ENCODE peak calls at places on chromosomes 13 and 19, in eight cellular contexts. Y is stimulated activated naive B cell treated with anti-CD40 and anti-IgM and Interleukin-4, amounts not matched to agents 10 μg/mL and 1 μg/mL and 100 μg/mL, for 72 hours; O is left lobe of liver; G is foreskin keratinocyte; L is mucosa of gallbladder; J is cardiac fibroblast; S is stimulated activated CD8-positive, alpha-beta memory T cell treated with anti-CD3 and anti-CD28 coated beads, Interleukin-2, amount 100 ng/mL, for 1 hour; T is tibial nerve. F is an unnamed sample.

GRCh38 chr13:28181413-28181812 is 43.1 kb downstream of the PAN3 start:
- DNase-seq in Y (no peak), O (no peak), G (peak), L (no peak), J (peak), S (no peak), T (no peak), F (no peak)

GRCh38 chr13:25141042-25141441 is 31.0 kb downstream of the AMER2 start:
- DNase-seq in Y (no peak), O (no peak), G (no peak), L (no peak), J (no peak), S (no peak), T (no peak), F (no peak)

GRCh38 chr19:1528596-1529429 is 4.9 kb downstream of the PLK5 start:
- DNase-seq in Y (no peak), O (no peak), G (no peak), L (no peak), J (no peak), S (no peak), T (no peak), F (no peak)

GRCh38 chr13:110067355-110068175 is 239.4 kb downstream of the COL4A1 start:
- DNase-seq in Y (no peak), O (no peak), G (no peak), L (no peak), J (no peak), S (no peak), T (no peak), F (no peak)

GRCh38 chr13:106589716-106590115 is 21.8 kb upstream of the ARGLU1 start:
- DNase-seq in Y (no peak), O (no peak), G (no peak), L (no peak), J (peak), S (no peak), T (no peak), F (no peak)

GRCh38 chr13:75226092-75226491 is 255.9 kb downstream of the TBC1D4 start:
- DNase-seq in Y (no peak), O (no peak), G (no peak), L (no peak), J (no peak), S (no peak), T (no peak), F (no peak)

GRCh38 chr19:38224014-38224862 is at the start of gene DPF1:
- DNase-seq in Y (peak), O (no peak), G (peak), L (no peak), J (peak), S (no peak), T (no peak), F (peak)

GRCh38 chr19:14146789-14147216 is 10.4 kb upstream of the ASF1B start:
- DNase-seq in Y (no peak), O (no peak), G (no peak), L (no peak), J (peak), S (no peak), T (no peak), F (peak)

GRCh38 chr19:17942582-17943283 is 9.9 kb downstream of the CCDC124 start:
- DNase-seq in Y (no peak), O (no peak), G (no peak), L (no peak), J (no peak), S (no peak), T (no peak), F (no peak)

GRCh38 chr13:104571161-104571889 is 1505.1 kb upstream of the SLC10A2 start:
- DNase-seq in Y (no peak), O (no peak), G (peak), L (peak), J (peak), S (no peak), T (peak), F (peak)

GRCh38 chr19:36236304-36236945 is 21.5 kb downstream of the ZNF146 start:
- DNase-seq in Y (no peak), O (no peak), G (no peak), L (no peak), J (no peak), S (no peak), T (no peak), F (no peak)

GRCh38 chr13:32642858-32643257 is 56.6 kb downstream of the PDS5B start:
- DNase-seq in Y (no peak), O (no peak), G (no peak), L (no peak), J (no peak), S (no peak), T (no peak), F (no peak)

GRCh38 chr13:19838726-19839342 is 24.6 kb downstream of the ZMYM5 start:
- DNase-seq in Y (no peak), O (no peak), G (no peak), L (no peak), J (peak), S (no peak), T (no peak), F (no peak)

GRCh38 chr19:18649371-18650047 is 12.7 kb downstream of the KLHL26 start:
- DNase-seq in Y (no peak), O (no peak), G (no peak), L (peak), J (no peak), S (no peak), T (peak), F (no peak)

F was measured in hepatic stellate cell.